ENCODE peak calls at places on chromosome 6, in five cellular contexts. G is RWPE1, H is hypothalamus, E is astrocyte of the spinal cord, S is cardiac fibroblast. I is an unnamed sample.

GRCh38 chr6:28673800-28674671 is 148.4 kb downstream of the GPX5 start:
- DNase-seq in G (peak), H (no peak), E (peak), S (peak), I (peak)

GRCh38 chr6:99338188-99338587 is 11.3 kb downstream of the FAXC start:
- DNase-seq in G (no peak), H (no peak), E (no peak), S (no peak), I (no peak)

GRCh38 chr6:39088331-39088730 is 26.7 kb downstream of the SAYSD1 start:
- DNase-seq in G (no peak), H (no peak), E (peak), S (peak), I (peak)

GRCh38 chr6:1611572-1612385 is 2.1 kb downstream of the FOXC1 start:
- DNase-seq in G (peak), H (no peak), E (no peak), S (peak), I (peak)

GRCh38 chr6:23559587-23560343 is 566.2 kb upstream of the NRSN1 start:
- DNase-seq in G (no peak), H (no peak), E (no peak), S (no peak), I (no peak)

GRCh38 chr6:104698979-104699378 is 160.7 kb downstream of the HACE1 start:
- DNase-seq in G (no peak), H (no peak), E (no peak), S (no peak), I (no peak)

GRCh38 chr6:50819906-50820589 is 1.4 kb downstream of the TFAP2B start:
- DNase-seq in G (no peak), H (no peak), E (no peak), S (no peak), I (no peak)

GRCh38 chr6:43013020-43013842 is 515 bp downstream of the MEA1 start:
- DNase-seq in G (no peak), H (no peak), E (no peak), S (peak), I (no peak)

GRCh38 chr6:15897063-15897934 is 231.6 kb upstream of the MYLIP start:
- DNase-seq in G (no peak), H (no peak), E (no peak), S (no peak), I (peak)

GRCh38 chr6:65259982-65260381 is 447.0 kb downstream of the EYS start:
- DNase-seq in G (no peak), H (no peak), E (no peak), S (no peak), I (no peak)

GRCh38 chr6:147508073-147508870 is at the start of gene SAMD5:
- DNase-seq in G (peak), H (no peak), E (peak), S (peak), I (peak)

GRCh38 chr6:15893556-15894253 is 230.9 kb upstream of the DTNBP1 start:
- DNase-seq in G (no peak), H (no peak), E (peak), S (peak), I (peak)

GRCh38 chr6:149271348-149272340 is 45.9 kb upstream of the TAB2 start:
- DNase-seq in G (no peak), H (no peak), E (peak), S (peak), I (no peak)

GRCh38 chr6:46983007-46983411 is 59.1 kb downstream of the ADGRF1 start:
- DNase-seq in G (peak), H (no peak), E (peak), S (peak), I (peak)

GRCh38 chr6:99780556-99780885 is 173.9 kb downstream of the PRDM13 start:
- DNase-seq in G (no peak), H (no peak), E (no peak), S (no peak), I (no peak)

GRCh38 chr6:125300992-125301434 is 754 bp downstream of the HDDC2 start:
- DNase-seq in G (peak), H (no peak), E (peak), S (peak), I (peak)

GRCh38 chr6:106192824-106193223 is 106.7 kb downstream of the PRDM1 start:
- DNase-seq in G (no peak), H (no peak), E (peak), S (peak), I (peak)

GRCh38 chr6:45713981-45714685 is 301.5 kb downstream of the CLIC5 start:
- DNase-seq in G (no peak), H (no peak), E (no peak), S (no peak), I (no peak)

GRCh38 chr6:90403489-90404381 is 107.1 kb upstream of the BACH2 start:
- DNase-seq in G (no peak), H (no peak), E (peak), S (peak), I (no peak)

GRCh38 chr6:105038259-105038658 is 81.4 kb downstream of the LIN28B start:
- DNase-seq in G (no peak), H (no peak), E (no peak), S (no peak), I (no peak)

GRCh38 chr6:31126416-31127175 is 6.3 kb upstream of the CDSN start:
- DNase-seq in G (no peak), H (no peak), E (no peak), S (no peak), I (peak)

GRCh38 chr6:80338201-80338836 is 231.8 kb downstream of the BCKDHB start:
- DNase-seq in G (peak), H (no peak), E (peak), S (peak), I (peak)

GRCh38 chr6:148364056-148364844 is 21.6 kb downstream of the SASH1 start:
- DNase-seq in G (no peak), H (no peak), E (peak), S (peak), I (peak)

GRCh38 chr6:21201673-21202430 is 391.7 kb upstream of the SOX4 start:
- DNase-seq in G (no peak), H (no peak), E (no peak), S (no peak), I (no peak)

GRCh38 chr6:118325220-118325860 is 222.8 kb upstream of the PLN start:
- DNase-seq in G (peak), H (no peak), E (peak), S (no peak), I (no peak)

GRCh38 chr6:79574636-79575035 is 37.4 kb upstream of the LCA5 start:
- DNase-seq in G (peak), H (no peak), E (peak), S (peak), I (peak)

GRCh38 chr6:11236351-11236750 is 3.9 kb upstream of the NEDD9 start:
- DNase-seq in G (no peak), H (no peak), E (no peak), S (no peak), I (peak)

GRCh38 chr6:55069132-55069781 is 105.1 kb upstream of the HCRTR2 start:
- DNase-seq in G (peak), H (no peak), E (peak), S (peak), I (peak)

GRCh38 chr6:96907498-96907897 is 9.8 kb upstream of the NDUFAF4 start:
- DNase-seq in G (no peak), H (no peak), E (no peak), S (peak), I (no peak)

GRCh38 chr6:134902074-134902861 is 47.6 kb downstream of the ALDH8A1 start:
- DNase-seq in G (no peak), H (no peak), E (no peak), S (no peak), I (no peak)